ENCODE peak calls at places on chromosomes 11 and 22, in five cellular contexts. O is immature natural killer cell; C is activated naive CD4-positive, alpha-beta T cell treated with Interleukin-2 at 50 U/mL for 16 hours; N is AG04450; P is EL. J is an unnamed sample.

GRCh38 chr11:86162257-86162656 is 82.3 kb upstream of the EED start:
- DNase-seq in O (no peak), C (no peak), N (peak), P (peak), J (no peak)

GRCh38 chr11:57154718-57155117 is 27.0 kb upstream of the LRRC55 start:
- DNase-seq in O (no peak), C (no peak), N (no peak), P (no peak), J (no peak)

GRCh38 chr11:96254087-96254486 is 88.9 kb downstream of the MAML2 start:
- DNase-seq in O (peak), C (peak), N (no peak), P (peak), J (peak)

GRCh38 chr11:109048098-109048497 is 373.9 kb upstream of the C11orf87 start:
- DNase-seq in O (no peak), C (no peak), N (no peak), P (peak), J (no peak)

GRCh38 chr11:111586305-111586915 is 15.8 kb upstream of the SIK2 start:
- DNase-seq in O (peak), C (peak), N (no peak), P (peak), J (no peak)

GRCh38 chr22:39916496-39916895 is 15.6 kb downstream of the GRAP2 start:
- DNase-seq in O (no peak), C (no peak), N (no peak), P (no peak), J (no peak)

GRCh38 chr22:38028344-38029130 is 28.7 kb upstream of the PICK1 start:
- DNase-seq in O (no peak), C (no peak), N (no peak), P (no peak), J (no peak)

GRCh38 chr11:34140149-34140548 is 34.7 kb downstream of the NAT10 start:
- DNase-seq in O (no peak), C (no peak), N (no peak), P (no peak), J (no peak)

GRCh38 chr11:128492903-128493569 is 94.3 kb downstream of the ETS1 start:
- DNase-seq in O (peak), C (no peak), N (no peak), P (no peak), J (no peak)

GRCh38 chr11:123654566-123655081 is at the start of gene SCN3B:
- DNase-seq in O (no peak), C (no peak), N (peak), P (peak), J (no peak)